ENCODE peak calls at places on chromosomes 7 and 10, in four cellular contexts. T is ovary, B is heart right ventricle, H is colonic mucosa. J is an unnamed sample. For H3K9me3, the result is how much of the 10 kb centered on the place peaks cover.

GRCh38 chr10:13587367-13587766 is 602 bp downstream of the PRPF18 start:
- DNase-seq in T (no peak), B (no peak), H (peak), J (peak)

GRCh38 chr10:34666008-34666700 is 148.9 kb downstream of the PARD3 start:
- DNase-seq in T (peak), H (peak), B (peak), J (no peak)

GRCh38 chr7:10557375-10557774 is 416.3 kb upstream of the PHF14 start:
- DNase-seq in B (no peak), T (no peak), H (no peak), J (no peak)

GRCh38 chr10:70748305-70748704 is 36.9 kb downstream of the TBATA start:
- DNase-seq in B (no peak), H (no peak), T (no peak), J (no peak)

GRCh38 chr10:112628951-112629604 is 182.1 kb downstream of the VTI1A start:
- DNase-seq in H (no peak), B (no peak), T (no peak), J (no peak)

GRCh38 chr10:612696-613095 is 76.8 kb downstream of the DIP2C start:
- DNase-seq in H (no peak), B (no peak), T (no peak), J (no peak)

GRCh38 chr7:120775703-120776265 is 82.2 kb downstream of the TSPAN12 start:
- DNase-seq in B (no peak), T (no peak), H (no peak), J (no peak)

GRCh38 chr10:98478430-98479222 is 31.9 kb upstream of the HPS1 start:
- DNase-seq in B (no peak), T (no peak), H (no peak), J (no peak)

GRCh38 chr10:52744057-52744819 is 28.3 kb downstream of the MBL2 start:
- DNase-seq in B (no peak), H (no peak), T (no peak), J (no peak)

GRCh38 chr10:131198401-131198800 is 113.1 kb downstream of the TCERG1L start:
- DNase-seq in T (no peak), B (no peak), H (no peak), J (no peak)

GRCh38 chr10:84008878-84009277 is 130.4 kb upstream of the GHITM start:
- DNase-seq in B (no peak), T (no peak), H (peak), J (peak)

GRCh38 chr10:60387531-60387930 is 2.1 kb downstream of the ANK3 start:
- DNase-seq in T (no peak), B (no peak), H (no peak), J (no peak)

GRCh38 chr7:95687759-95688343 is 84.5 kb upstream of the DYNC1I1 start:
- DNase-seq in H (no peak), B (peak), T (peak), J (no peak)

GRCh38 chr10:15344876-15345285 is 26.2 kb downstream of the FAM171A1 start:
- DNase-seq in B (peak), T (no peak), H (no peak), J (no peak)

GRCh38 chr10:114068054-114068707 is 24.5 kb downstream of the ADRB1 start:
- DNase-seq in T (no peak), H (no peak), B (peak), J (no peak)

GRCh38 chr10:77844713-77845454 is 81.7 kb downstream of the DLG5 start:
- DNase-seq in B (no peak), T (no peak), H (peak), J (no peak)

GRCh38 chr7:128948976-128949760 is 11.4 kb downstream of the IRF5 start:
- DNase-seq in B (no peak), H (no peak), T (no peak), J (no peak)

GRCh38 chr7:42661312-42661711 is 250.6 kb downstream of the C7orf25 start:
- DNase-seq in H (no peak), T (no peak), B (no peak), J (no peak)

GRCh38 chr10:72525277-72525676 is 100.6 kb downstream of the MICU1 start:
- DNase-seq in B (no peak), T (no peak), H (no peak), J (no peak)

GRCh38 chr7:131272086-131272485 is 55.6 kb upstream of the MKLN1 start:
- DNase-seq in T (no peak), B (no peak), H (no peak), J (no peak)

GRCh38 chr7:45007106-45007505 is 7.1 kb downstream of the CCM2 start:
- DNase-seq in T (no peak), H (no peak), B (no peak), J (no peak)

GRCh38 chr10:73647875-73648228 is 6.6 kb upstream of the MYOZ1 start:
- DNase-seq in T (no peak), H (no peak), B (no peak), J (no peak)

GRCh38 chr7:18458830-18459229 is 36.7 kb upstream of the HDAC9 start:
- DNase-seq in B (no peak), T (no peak), H (no peak), J (no peak)

GRCh38 chr10:43857206-43857952 is 208.7 kb upstream of the ZNF32 start:
- DNase-seq in B (no peak), H (no peak), T (no peak), J (no peak)

GRCh38 chr7:114921636-114922150 is at the start of gene MDFIC:
- DNase-seq in T (no peak), H (peak), B (peak), J (peak)

GRCh38 chr10:97721871-97722780 is 8.6 kb downstream of the MARVELD1 start:
- DNase-seq in H (peak), B (no peak), T (no peak), J (no peak)

DNA sequence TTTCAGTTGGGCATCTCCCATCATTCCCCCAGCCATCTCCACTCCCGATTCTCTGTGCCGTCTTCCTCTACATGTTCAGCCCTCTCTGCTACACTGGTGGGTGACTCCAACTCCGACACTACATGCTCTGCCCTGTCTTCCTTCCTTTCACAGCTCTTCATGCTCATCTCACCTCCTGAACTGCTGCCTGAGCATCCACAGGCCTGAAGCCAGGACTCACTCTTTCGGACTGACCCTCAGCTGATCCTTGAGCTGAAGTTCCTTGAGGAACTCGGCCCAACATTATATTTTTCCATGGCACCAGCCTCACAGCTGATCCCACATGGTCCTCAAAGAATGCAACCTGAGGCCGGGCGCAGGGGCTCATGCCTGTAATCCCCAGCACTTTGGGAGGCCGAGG is 538.4 kb downstream of the PTPRN2 start:
- DNase-seq in H (no peak), B (no peak), T (no peak), J (no peak)
- H3K9me3 ChIP-seq in H (under half), B (under half), T (under half), J (under half)

GRCh38 chr7:158976849-158977593 is 120.7 kb downstream of the DYNC2I1 start:
- DNase-seq in H (peak), B (peak), T (peak), J (peak)
- H3K4me3 ChIP-seq in H (peak), B (peak), T (peak), J (peak)

DNA sequence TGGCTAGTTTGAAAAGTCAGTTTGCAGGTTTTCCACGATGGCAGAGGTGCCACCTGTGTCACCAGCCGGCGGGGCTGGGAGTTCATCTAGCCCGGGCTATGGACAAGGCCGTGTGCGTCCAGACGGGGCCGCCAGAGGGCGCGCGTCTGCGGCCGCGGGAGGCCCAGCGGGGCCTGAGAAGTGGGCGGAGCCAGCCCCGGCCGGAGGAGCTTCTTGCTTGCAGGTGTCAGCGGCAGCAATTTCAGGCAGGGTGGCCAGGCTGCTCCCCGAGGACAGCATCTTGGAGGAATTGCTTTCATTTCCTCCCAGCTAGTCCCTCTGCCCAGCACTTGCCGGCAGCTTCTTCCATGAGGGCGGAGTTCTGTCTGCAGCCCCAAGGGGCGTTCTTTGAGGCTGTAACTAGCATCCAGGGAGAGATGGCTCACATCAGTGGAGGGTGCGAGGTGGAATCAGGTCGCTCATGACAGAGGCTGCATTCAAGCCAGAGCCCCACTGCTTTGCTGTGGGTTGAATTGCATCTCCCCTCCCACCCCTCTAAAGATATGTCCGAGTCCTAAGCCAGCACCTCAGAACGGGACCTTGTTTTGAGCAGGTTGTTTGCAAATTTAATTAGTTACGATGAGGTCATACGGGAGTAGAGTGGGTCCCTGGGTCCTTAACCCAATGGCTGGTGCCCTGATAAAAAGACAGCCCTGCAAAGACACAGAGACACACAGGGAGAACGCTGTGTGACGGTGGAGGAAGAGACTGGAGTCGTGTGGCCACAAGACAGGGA is 85.9 kb upstream of the MKI67 start:
- DNase-seq in T (peak), B (peak), H (peak), J (peak)
- H3K27ac ChIP-seq in T (no peak), B (no peak), H (no peak), J (no peak)

DNA sequence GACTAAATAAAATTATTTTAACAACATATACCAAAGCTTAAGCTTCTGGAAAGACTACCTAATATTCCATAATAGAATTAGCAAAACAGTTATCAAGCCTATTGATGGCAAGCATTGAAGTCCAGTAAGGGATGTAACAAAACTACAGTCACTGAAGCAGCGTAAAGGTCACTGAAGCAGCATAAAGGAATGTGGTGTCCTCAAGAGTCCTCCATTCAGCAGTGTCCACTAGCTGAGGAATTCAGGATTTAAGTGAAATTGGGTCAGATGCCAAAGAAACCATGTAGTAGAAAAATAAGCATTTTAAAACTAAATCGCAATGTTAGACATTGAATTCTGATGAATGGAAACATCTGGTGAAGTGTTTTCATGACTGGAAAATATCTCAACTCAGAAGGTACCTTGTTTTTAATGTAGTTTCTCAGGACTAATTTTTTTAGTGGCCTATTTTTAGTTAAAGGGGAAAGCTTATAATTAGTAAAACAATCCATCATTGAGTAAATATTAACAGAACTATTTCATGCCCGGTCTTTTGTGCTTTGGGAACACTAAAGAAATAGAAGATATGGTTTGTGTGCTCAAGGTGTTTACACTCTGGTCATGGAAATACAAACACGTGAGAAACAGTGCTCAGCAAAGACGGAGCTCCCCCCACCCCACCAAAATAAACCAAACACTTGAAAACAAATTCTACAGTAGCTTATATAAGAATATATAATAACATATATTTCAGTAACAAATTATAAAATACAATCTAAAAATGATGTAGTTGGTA is 121.4 kb downstream of the CDK14 start:
- DNase-seq in H (no peak), T (no peak), B (no peak), J (no peak)
- H3K9me3 ChIP-seq in H (under half), T (under half), B (under half), J (under half)

DNA sequence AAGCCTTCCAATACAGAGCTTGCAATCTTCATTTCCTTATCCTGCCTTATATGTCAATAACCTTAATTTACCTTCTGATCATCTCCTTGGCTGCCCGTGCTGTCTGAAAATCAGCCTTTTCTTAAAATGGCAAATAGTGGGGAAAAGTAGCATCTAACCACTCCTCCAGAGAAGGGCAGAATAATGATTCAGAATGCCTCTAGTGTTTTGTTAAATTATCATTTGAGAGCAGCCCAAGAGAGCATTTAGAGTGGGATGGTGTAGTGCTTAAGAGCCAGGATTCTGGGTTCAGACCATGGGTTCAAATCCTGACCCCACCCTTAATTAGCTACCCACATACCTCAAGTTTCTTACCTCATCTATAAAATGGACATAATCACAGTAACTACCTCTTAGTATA is 4.6 kb upstream of the TMEM139 start:
- DNase-seq in B (no peak), T (no peak), H (no peak), J (no peak)
- H3K4me3 ChIP-seq in B (peak), T (no peak), H (no peak), J (peak)